ENCODE peak calls at places on chromosomes 16 and 17, in five cellular contexts. B is heart left ventricle, S is nephron progenitor cell, Y is IMR-90, G is thoracic aorta. C is an unnamed sample.

GRCh38 chr16:83968483-83968865 is 430 bp downstream of the NECAB2 start:
- DNase-seq in B (no peak), S (peak; percentile 70), Y (no peak), G (no peak), C (no peak)

GRCh38 chr16:56354016-56354415 is 71.3 kb downstream of the AMFR start:
- DNase-seq in B (peak; percentile 7), S (no peak), Y (no peak), G (no peak), C (no peak)

GRCh38 chr16:57632568-57632967 is 4.1 kb downstream of the ADGRG1 start:
- DNase-seq in B (no peak), S (no peak), Y (peak; percentile 28), G (no peak), C (no peak)

GRCh38 chr17:49508061-49508865 is 13.2 kb downstream of the NGFR start:
- DNase-seq in B (no peak), S (no peak), Y (no peak), G (no peak), C (no peak)

GRCh38 chr17:14143678-14144077 is 74.4 kb downstream of the COX10 start:
- DNase-seq in B (no peak), S (no peak), Y (peak; percentile 15), G (no peak), C (no peak)

GRCh38 chr16:23876256-23876896 is 40.6 kb downstream of the PRKCB start:
- DNase-seq in B (no peak), S (no peak), Y (no peak), G (no peak), C (no peak)

GRCh38 chr16:23801387-23801786 is 34.4 kb upstream of the PRKCB start:
- DNase-seq in B (peak; percentile 72), S (peak; percentile 79), Y (peak; percentile 51), G (peak; percentile 8), C (peak; percentile 71)

GRCh38 chr17:7043544-7044268 is at the start of gene SLC16A11:
- DNase-seq in B (peak; percentile 53), S (peak; percentile 59), Y (peak; percentile 21), G (no peak), C (peak; percentile 67)

GRCh38 chr17:50909765-50910661 is 43.9 kb upstream of the TOB1 start:
- DNase-seq in B (no peak), S (no peak), Y (no peak), G (no peak), C (no peak)

GRCh38 chr17:65039349-65039988 is 17.1 kb downstream of the GNA13 start:
- DNase-seq in B (no peak), S (no peak), Y (no peak), G (no peak), C (peak; percentile 73)

DNA sequence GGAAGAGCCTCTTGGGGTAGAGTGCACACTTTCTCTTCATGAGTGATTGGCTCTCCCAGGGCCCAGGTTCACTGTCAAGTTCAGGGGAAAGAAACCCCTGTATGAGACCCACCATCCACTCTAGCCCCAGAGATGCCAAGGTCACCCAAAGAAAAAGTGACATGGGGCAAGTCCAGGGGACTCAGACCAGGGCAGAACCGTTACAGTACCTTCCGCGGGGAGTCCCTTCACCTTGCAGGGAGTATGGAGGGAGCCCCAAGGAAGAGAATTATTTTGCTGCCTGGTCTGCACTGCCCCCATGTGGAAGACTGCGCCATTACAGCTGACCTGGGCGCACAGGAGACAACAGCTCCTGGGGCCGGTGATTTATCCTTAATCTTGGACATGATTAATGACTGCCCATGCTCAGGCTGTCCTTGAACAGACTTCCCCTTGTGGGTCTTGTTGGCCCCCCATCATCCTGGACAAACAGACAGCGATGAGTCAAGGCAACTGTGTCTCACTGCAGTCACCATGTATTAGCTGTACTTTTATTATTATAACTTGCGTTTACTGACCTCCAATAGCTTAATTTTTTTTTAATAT is 29.9 kb downstream of the VAC14 start:
- DNase-seq in B (peak; percentile 50), S (peak; percentile 87), Y (peak; percentile 54), G (no peak), C (peak; percentile 74)
- TF ChIP-seq CTCF in B (peak; percentile 99), S (peak; percentile 99), Y (peak; percentile 93), G (peak; percentile 95), C (peak; percentile 91)

DNA sequence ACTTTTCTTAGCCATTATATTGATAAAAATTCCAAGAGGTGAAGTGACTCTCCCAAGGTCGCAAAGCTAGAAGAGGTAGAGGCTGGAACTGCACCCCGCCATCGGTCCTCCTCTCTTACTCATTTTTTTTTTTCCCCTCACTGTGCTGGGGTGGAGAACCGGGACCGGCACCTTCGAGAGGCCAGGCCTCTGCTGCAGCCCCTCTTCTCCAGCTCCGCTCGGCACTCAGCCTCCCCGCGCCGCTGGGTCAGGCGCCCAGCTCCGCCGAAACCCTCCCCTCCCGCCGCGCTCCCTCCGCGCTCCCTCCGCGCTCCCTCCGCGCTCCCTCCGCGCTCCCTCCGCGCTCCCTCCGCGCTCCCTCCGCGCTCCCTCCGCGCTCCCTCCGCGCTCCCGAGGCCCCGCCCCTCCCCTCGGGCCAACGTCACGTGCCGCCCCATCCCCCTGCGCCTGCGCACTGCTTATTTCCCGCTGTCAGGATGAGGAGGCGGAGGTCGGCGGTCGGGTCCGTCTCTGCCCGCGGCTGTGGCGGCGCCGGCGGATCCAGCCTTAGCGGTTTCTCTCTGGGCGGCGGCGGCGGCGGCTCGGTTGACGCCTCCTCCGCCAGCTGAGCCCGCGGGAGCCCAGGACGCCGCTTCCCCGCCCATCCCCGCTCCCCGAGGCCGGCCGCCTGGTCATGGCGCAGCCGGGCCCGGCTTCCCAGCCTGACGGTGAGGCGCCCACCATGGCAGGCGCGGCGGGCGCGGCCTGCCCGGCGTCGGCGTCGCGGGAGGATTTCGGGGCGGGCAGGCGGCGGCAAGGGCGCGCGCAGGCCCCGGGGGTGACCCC is at the start of gene RABEP1:
- DNase-seq in B (peak; percentile 96), S (peak; percentile 98), Y (peak; percentile 88), G (peak; percentile 69), C (peak; percentile 96)
- TF ChIP-seq CTCF in B (no peak), S (no peak), Y (no peak), G (peak; percentile 54), C (no peak)

GRCh38 chr17:78359936-78360370 is at the start of gene SOCS3:
- DNase-seq in B (peak; percentile 95), S (peak; percentile 91), Y (peak; percentile 94), G (peak; percentile 86), C (peak; percentile 89)
- TF ChIP-seq CTCF in B (no peak), S (no peak), Y (no peak), G (no peak), C (no peak)

GRCh38 chr17:82214012-82214628 is 1.5 kb upstream of the CCDC57 start:
- DNase-seq in B (no peak), S (no peak), Y (no peak), G (no peak), C (no peak)

GRCh38 chr17:82213251-82214011 is 789 bp upstream of the CCDC57 start:
- DNase-seq in B (no peak), S (peak; percentile 53), Y (peak; percentile 89), G (no peak), C (peak; percentile 65)

GRCh38 chr17:82215095-82215971 is 2.7 kb upstream of the CCDC57 start:
- DNase-seq in B (no peak), S (no peak), Y (no peak), G (no peak), C (peak; percentile 68)

GRCh38 chr17:82215972-82216300 is 3.3 kb upstream of the CCDC57 start:
- DNase-seq in B (no peak), S (no peak), Y (no peak), G (no peak), C (no peak)

DNA sequence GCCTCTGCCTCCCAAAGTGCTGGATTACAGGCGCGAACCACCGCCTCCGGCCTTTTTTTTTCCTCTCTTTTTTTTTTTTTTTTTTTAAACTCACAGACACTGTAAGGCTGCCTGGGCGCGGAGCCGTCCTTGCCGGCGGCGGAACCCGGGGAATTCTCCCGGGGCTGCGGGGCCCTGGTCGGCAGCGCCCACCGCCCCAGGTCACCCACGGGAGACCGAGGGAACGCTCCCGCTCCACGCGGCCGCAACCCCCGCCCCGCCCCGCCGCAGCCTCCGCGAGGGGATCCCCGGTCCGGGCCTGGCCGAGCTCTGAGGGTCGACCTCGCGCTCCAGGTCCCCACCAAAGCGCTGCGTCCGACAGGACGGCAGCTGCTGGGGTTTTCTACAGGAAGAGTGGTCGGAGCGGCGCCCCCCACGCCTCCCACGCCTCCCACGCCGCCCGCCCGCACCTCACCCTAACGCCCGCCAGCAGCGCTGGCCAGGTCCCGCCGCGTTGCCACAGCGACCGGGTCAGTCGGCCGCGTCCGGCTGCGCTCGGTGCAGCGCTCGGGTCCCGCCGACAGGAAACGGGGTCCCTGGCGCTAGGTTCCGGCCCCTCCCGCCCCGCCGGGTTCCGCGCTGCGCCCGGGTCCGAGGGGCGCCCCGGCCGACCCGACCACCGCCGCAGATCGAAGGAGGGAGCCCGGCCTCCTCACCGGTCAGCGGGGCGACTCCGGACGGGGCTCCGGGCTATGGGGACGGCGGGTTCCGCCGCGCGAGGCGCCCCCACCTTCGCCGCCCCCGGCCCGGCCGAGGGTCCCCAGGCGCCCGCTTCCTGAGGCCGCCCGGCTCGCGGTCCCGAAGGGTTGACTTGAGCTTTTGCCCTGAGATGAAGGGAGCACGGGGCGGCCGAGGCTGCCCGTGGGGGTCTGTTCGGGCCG is at the start of gene CCDC57:
- DNase-seq in B (peak; percentile 84), S (peak; percentile 91), Y (peak; percentile 68), G (no peak), C (peak; percentile 95)
- TF ChIP-seq CTCF in B (no peak), S (no peak), Y (no peak), G (no peak), C (no peak)

DNA sequence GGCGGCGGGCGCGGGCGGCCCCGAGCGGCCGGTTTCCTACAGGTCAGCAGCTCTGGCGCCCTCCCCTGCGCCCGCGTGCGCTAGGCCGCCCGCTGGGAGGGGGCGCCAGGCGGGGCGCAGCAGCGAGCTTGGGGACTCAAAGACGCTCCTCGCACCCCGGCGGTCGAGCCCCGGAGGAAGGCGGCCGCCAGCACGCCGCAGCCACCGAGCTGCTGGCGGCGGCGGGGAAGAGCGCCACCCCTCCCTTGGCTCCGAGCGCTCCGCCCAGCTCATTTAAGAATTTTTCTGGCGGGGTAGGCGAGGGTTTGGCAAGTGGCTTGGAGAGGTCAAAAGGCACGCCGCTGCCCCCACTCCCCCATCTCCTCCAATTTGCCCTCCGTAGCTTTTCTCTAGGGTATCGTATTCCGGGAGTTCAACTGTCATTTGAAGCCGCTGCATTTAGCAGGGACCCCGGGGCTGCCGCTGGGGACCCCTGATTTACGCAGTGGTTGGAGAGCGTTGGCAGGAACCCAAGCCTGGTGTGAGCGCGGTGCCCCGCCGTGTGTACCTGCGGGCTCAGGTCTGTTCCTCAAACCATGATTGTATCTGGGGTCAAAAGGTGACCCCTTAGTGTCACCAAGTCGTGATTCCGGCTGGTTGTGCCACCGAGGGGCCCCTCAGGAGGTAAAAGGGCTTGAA is 59.5 kb upstream of the GSE1 start:
- DNase-seq in B (peak; percentile 81), S (peak; percentile 86), Y (peak; percentile 34), G (no peak), C (peak; percentile 80)
- TF ChIP-seq CTCF in B (peak; percentile 17), S (no peak), Y (peak; percentile 15), G (peak; percentile 12), C (peak; percentile 43)

DNA sequence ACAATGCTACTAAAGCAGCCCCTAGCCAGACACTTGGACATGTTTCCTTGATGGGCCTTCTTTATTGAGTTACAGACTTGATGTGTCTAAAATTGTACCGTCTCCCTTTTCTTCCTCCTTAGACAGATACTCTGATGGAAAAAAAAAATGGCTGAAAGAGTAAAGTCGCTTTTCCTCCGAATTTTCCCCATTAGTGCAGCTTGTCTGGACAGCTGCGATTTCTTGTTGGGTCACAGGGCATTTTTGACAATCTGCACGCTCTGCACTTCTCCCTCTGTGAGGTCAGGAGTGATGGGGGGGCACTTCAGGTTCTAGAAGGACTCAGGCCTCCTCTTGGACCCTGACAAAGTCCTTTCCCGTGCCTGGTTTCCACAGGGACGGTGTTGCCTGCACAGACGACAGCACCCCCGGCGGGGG is 968 bp upstream of the PRKAR1A start:
- DNase-seq in B (no peak), S (no peak), Y (no peak), G (no peak), C (no peak)
- TF ChIP-seq CTCF in B (peak; percentile 7), S (no peak), Y (no peak), G (no peak), C (peak; percentile 9)

C was measured in GM10248.